ENCODE peak calls at places on chromosome 12, in seven cellular contexts. B is Peyer's patch, L is IMR-90, N is A549, Y is breast epithelium, W is suprapubic skin, T is stomach. V is an unnamed sample.

GRCh38 chr12:124512667-124513296 is 54.6 kb downstream of the NCOR2 start:
- DNase-seq in N (peak; percentile 75), L (peak; percentile 98), W (peak; percentile 95), B (peak; percentile 90), Y (peak; percentile 92), T (peak; percentile 87), V (no peak)

GRCh38 chr12:21566223-21566906 is 38.3 kb downstream of the GYS2 start:
- DNase-seq in L (no peak), B (no peak), W (no peak), T (no peak), Y (no peak), N (no peak), V (no peak)

GRCh38 chr12:90233168-90234100 is 524.8 kb upstream of the ATP2B1 start:
- DNase-seq in Y (no peak), B (no peak), N (no peak), T (no peak), W (no peak), L (no peak), V (no peak)

GRCh38 chr12:12273291-12273957 is 6.6 kb upstream of the LRP6 start:
- DNase-seq in W (no peak), B (no peak), L (peak; percentile 36), N (no peak), T (no peak), Y (no peak), V (no peak)

GRCh38 chr12:4268549-4269181 is 4.9 kb upstream of the CCND2 start:
- DNase-seq in Y (no peak), N (no peak), B (peak; percentile 60), L (no peak), W (no peak), T (no peak), V (no peak)

GRCh38 chr12:127893875-127894635 is 372.9 kb upstream of the TMEM132C start:
- DNase-seq in W (no peak), N (no peak), T (no peak), L (no peak), Y (no peak), B (no peak), V (no peak)

GRCh38 chr12:106282457-106283097 is 20.0 kb upstream of the TCP11L2 start:
- DNase-seq in N (peak; percentile 62), T (peak; percentile 62), Y (no peak), B (peak; percentile 62), W (no peak), L (peak; percentile 55), V (no peak)

GRCh38 chr12:2027379-2027778 is 23.1 kb upstream of the DCP1B start:
- DNase-seq in N (no peak), Y (no peak), T (no peak), B (no peak), L (peak; percentile 73), W (no peak), V (no peak)

GRCh38 chr12:98594050-98594853 is 766 bp downstream of the SLC25A3 start:
- DNase-seq in B (peak; percentile 72), N (no peak), Y (no peak), W (peak; percentile 86), T (peak; percentile 44), L (no peak), V (no peak)

GRCh38 chr12:3973939-3974644 is 100.9 kb upstream of the PARP11 start:
- DNase-seq in Y (no peak), N (no peak), W (peak; percentile 40), L (no peak), T (no peak), B (no peak), V (no peak)

GRCh38 chr12:119826661-119827435 is 50.3 kb downstream of the CIT start:
- DNase-seq in Y (no peak), N (no peak), B (no peak), L (no peak), W (no peak), T (no peak), V (no peak)

GRCh38 chr12:123139926-123140674 is 10.8 kb downstream of the PITPNM2 start:
- DNase-seq in L (peak; percentile 57), W (peak; percentile 50), T (no peak), N (no peak), Y (no peak), B (peak; percentile 24), V (peak; percentile 83)

GRCh38 chr12:92955997-92956663 is 27.0 kb upstream of the EEA1 start:
- DNase-seq in N (no peak), Y (no peak), T (no peak), W (no peak), L (peak; percentile 79), B (no peak), V (no peak)

GRCh38 chr12:57101892-57102695 is 9.1 kb downstream of the STAT6 start:
- DNase-seq in B (peak; percentile 80), Y (no peak), N (peak; percentile 66), T (peak; percentile 58), W (no peak), L (peak; percentile 52), V (peak; percentile 84)
- TF ChIP-seq POLR2A in B (no peak), Y (no peak), N (no peak), T (no peak), W (no peak), L (no peak), V (no peak)

GRCh38 chr12:72467985-72468384 is 195.8 kb downstream of the TRHDE start:
- DNase-seq in L (no peak), T (no peak), W (no peak), N (no peak), Y (no peak), B (no peak), V (no peak)
- H3K9me3 ChIP-seq in L (no peaks in the 10 kb centered on the region), T (no peaks in the 10 kb centered on the region), W (no peaks in the 10 kb centered on the region), N (no peaks in the 10 kb centered on the region), Y (no peaks in the 10 kb centered on the region), B (no peaks in the 10 kb centered on the region), V (no peaks in the 10 kb centered on the region)

GRCh38 chr12:9969673-9970072 is 1.5 kb upstream of the CLEC12A start:
- DNase-seq in W (no peak), L (no peak), B (no peak), N (no peak), Y (no peak), T (no peak), V (no peak)

GRCh38 chr12:9973951-9974350 is 2.7 kb downstream of the CLEC12A start:
- DNase-seq in L (no peak), N (no peak), B (no peak), T (no peak), Y (no peak), W (no peak), V (no peak)

GRCh38 chr12:9975614-9976013 is 4.4 kb downstream of the CLEC12A start:
- DNase-seq in L (no peak), Y (no peak), T (no peak), N (no peak), B (no peak), W (no peak), V (no peak)

DNA sequence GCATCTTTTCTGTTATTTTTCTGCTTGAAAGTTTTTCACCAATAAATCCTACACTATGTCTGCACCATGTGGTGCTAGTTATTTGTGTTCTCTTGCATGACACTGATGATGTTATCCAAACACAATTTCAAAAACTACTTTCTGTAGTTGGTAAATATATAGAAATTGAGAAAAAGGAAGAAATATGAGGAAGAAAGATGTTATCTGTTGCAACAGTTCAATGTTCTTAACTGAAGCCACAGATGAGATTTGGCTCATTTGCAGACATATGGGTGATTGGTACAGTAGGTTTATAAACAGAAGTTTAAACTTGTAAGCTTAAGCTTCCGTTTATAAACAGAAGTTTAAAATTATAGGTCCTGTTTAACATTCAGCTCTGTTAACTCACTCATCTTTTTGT is at the start of gene CLEC12A:
- DNase-seq in T (no peak), W (no peak), L (no peak), Y (no peak), N (no peak), B (no peak), V (no peak)
- H3K4me3 ChIP-seq in T (no peak within 1 kb of the TSS), W (no peak within 1 kb of the TSS), L (no peak within 1 kb of the TSS), Y (no peak within 1 kb of the TSS), N (no peak within 1 kb of the TSS), B (no peak within 1 kb of the TSS), V (no peak within 1 kb of the TSS)

GRCh38 chr12:56629459-56630179 is 507 bp downstream of the BAZ2A start:
- DNase-seq in W (no peak), B (peak; percentile 55), T (no peak), L (no peak), N (peak; percentile 43), Y (peak; percentile 37), V (no peak)
- TF ChIP-seq POLR2A in W (no peak), B (no peak), T (no peak), L (no peak), N (no peak), Y (no peak), V (no peak)

GRCh38 chr12:727321-727720 is 25.1 kb upstream of the WNK1 start:
- DNase-seq in T (no peak), N (no peak), W (no peak), L (peak; percentile 15), Y (no peak), B (no peak), V (no peak)
- H3K9me3 ChIP-seq in T (no peaks in the 10 kb centered on the region), N (no peaks in the 10 kb centered on the region), W (no peaks in the 10 kb centered on the region), L (no peaks in the 10 kb centered on the region), Y (no peaks in the 10 kb centered on the region), B (no peaks in the 10 kb centered on the region), V (no peaks in the 10 kb centered on the region)

DNA sequence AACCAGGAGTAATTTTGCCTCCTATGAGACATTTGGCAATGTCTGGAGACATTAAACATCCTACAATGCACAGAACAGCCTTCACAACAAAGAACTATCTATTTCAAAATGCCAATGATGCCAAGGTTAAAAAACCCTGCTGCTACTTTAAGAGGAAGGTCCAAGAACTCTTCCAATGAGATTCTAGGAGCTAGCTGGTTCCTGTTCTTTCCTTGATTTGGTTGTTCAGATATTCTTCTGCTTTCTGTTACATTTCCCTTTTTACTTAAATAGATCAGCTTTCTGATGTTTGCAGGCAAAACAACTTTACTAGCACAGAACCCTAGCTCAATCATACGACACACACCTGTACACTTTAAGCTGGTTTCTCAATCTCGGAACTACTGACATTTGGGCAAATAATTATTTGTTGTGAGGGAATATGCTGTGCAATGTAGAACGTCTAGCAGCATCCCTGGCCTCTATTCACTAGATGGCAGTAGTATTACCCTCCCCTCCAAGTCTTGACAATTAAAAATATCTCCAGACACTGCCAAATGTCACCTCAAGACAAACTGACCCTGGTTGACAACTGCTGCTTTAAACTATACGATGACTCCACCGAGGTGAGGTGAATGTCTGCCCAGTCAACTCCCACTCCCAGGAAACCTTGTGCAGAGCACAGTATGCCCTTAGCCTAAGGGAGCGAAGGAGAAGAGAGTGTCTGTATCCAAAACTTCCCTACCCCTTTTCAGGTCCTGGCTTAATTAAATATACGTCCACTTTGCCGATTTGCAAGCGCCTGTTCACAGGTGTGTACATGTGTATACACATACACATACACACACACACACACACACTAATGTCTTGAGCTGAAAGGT is 4.4 kb downstream of the BLTP3B start:
- DNase-seq in N (no peak), B (no peak), T (no peak), W (no peak), Y (no peak), L (peak; percentile 15), V (no peak)
- H3K4me3 ChIP-seq in N (no peak overlapping the region), B (no peak overlapping the region), T (no peak overlapping the region), W (peak overlapping the region; percentile 6), Y (peak overlapping the region; percentile 44), L (no peak overlapping the region), V (no peak overlapping the region)